ENCODE peak calls at places on chromosomes 13 and 19, in six cellular contexts. One of them, this sample, is unnamed.

GRCh38 chr13:111587249-111587648 is 266.8 kb downstream of the TEX29 start:
- DNase-seq in CD14-positive monocyte: no peak
- DNase-seq in spleen: no peak
- DNase-seq in K562: no peak
- DNase-seq in GM10248: no peak
- DNase-seq in bronchial epithelial cell: no peak
- DNase-seq in this sample: no peak

GRCh38 chr19:35673121-35673804 is 6.9 kb downstream of the UPK1A start:
- DNase-seq in K562: peak
- DNase-seq in CD14-positive monocyte: no peak
- DNase-seq in GM10248: peak
- DNase-seq in bronchial epithelial cell: peak
- DNase-seq in spleen: peak
- DNase-seq in this sample: peak

GRCh38 chr13:110471833-110472162 is 89.7 kb downstream of the RAB20 start:
- DNase-seq in K562: peak
- DNase-seq in CD14-positive monocyte: peak
- DNase-seq in spleen: peak
- DNase-seq in bronchial epithelial cell: no peak
- DNase-seq in GM10248: peak
- DNase-seq in this sample: no peak

GRCh38 chr19:42380155-42380554 is 9.9 kb downstream of the CNFN start:
- DNase-seq in bronchial epithelial cell: no peak
- DNase-seq in K562: no peak
- DNase-seq in GM10248: no peak
- DNase-seq in CD14-positive monocyte: no peak
- DNase-seq in spleen: no peak
- DNase-seq in this sample: no peak

GRCh38 chr13:27797228-27797624 is 4.9 kb downstream of the GSX1 start:
- DNase-seq in GM10248: no peak
- DNase-seq in spleen: no peak
- DNase-seq in bronchial epithelial cell: peak
- DNase-seq in K562: peak
- DNase-seq in CD14-positive monocyte: no peak
- DNase-seq in this sample: peak

GRCh38 chr13:33676700-33677048 is 141.3 kb upstream of the RFC3 start:
- DNase-seq in CD14-positive monocyte: no peak
- DNase-seq in bronchial epithelial cell: peak
- DNase-seq in K562: no peak
- DNase-seq in GM10248: no peak
- DNase-seq in spleen: no peak
- DNase-seq in this sample: peak

GRCh38 chr13:44355643-44356042 is 18.0 kb upstream of the SERP2 start:
- DNase-seq in bronchial epithelial cell: no peak
- DNase-seq in GM10248: no peak
- DNase-seq in spleen: no peak
- DNase-seq in CD14-positive monocyte: no peak
- DNase-seq in K562: no peak
- DNase-seq in this sample: no peak

GRCh38 chr13:20193924-20194631 is 1.3 kb upstream of the GJB2 start:
- DNase-seq in GM10248: no peak
- DNase-seq in bronchial epithelial cell: peak
- DNase-seq in spleen: no peak
- DNase-seq in CD14-positive monocyte: no peak
- DNase-seq in K562: no peak
- DNase-seq in this sample: no peak

GRCh38 chr19:51702754-51703654 is 9.9 kb downstream of the SPACA6 start:
- DNase-seq in spleen: peak
- DNase-seq in bronchial epithelial cell: peak
- DNase-seq in K562: peak
- DNase-seq in CD14-positive monocyte: no peak
- DNase-seq in GM10248: peak
- DNase-seq in this sample: no peak

GRCh38 chr19:55502197-55502952 is 14.1 kb downstream of the SSC5D start:
- DNase-seq in K562: no peak
- DNase-seq in bronchial epithelial cell: no peak
- DNase-seq in CD14-positive monocyte: no peak
- DNase-seq in GM10248: no peak
- DNase-seq in spleen: no peak
- DNase-seq in this sample: no peak

GRCh38 chr19:20472854-20473253 is 92.7 kb downstream of the ZNF737 start:
- DNase-seq in bronchial epithelial cell: no peak
- DNase-seq in GM10248: no peak
- DNase-seq in K562: peak
- DNase-seq in spleen: no peak
- DNase-seq in CD14-positive monocyte: no peak
- DNase-seq in this sample: no peak

GRCh38 chr13:76937416-76937815 is 10.9 kb upstream of the ACOD1 start:
- DNase-seq in spleen: no peak
- DNase-seq in CD14-positive monocyte: peak
- DNase-seq in GM10248: no peak
- DNase-seq in K562: no peak
- DNase-seq in bronchial epithelial cell: peak
- DNase-seq in this sample: peak

GRCh38 chr19:18508585-18508984 is 13.3 kb downstream of the ELL start:
- DNase-seq in spleen: no peak
- DNase-seq in K562: no peak
- DNase-seq in CD14-positive monocyte: no peak
- DNase-seq in GM10248: no peak
- DNase-seq in bronchial epithelial cell: no peak
- DNase-seq in this sample: no peak
- TF ChIP-seq CTCF in spleen: no peak
- TF ChIP-seq CTCF in K562: no peak
- TF ChIP-seq CTCF in CD14-positive monocyte: no peak
- TF ChIP-seq CTCF in GM10248: no peak
- TF ChIP-seq CTCF in bronchial epithelial cell: no peak
- TF ChIP-seq CTCF in this sample: no peak

DNA sequence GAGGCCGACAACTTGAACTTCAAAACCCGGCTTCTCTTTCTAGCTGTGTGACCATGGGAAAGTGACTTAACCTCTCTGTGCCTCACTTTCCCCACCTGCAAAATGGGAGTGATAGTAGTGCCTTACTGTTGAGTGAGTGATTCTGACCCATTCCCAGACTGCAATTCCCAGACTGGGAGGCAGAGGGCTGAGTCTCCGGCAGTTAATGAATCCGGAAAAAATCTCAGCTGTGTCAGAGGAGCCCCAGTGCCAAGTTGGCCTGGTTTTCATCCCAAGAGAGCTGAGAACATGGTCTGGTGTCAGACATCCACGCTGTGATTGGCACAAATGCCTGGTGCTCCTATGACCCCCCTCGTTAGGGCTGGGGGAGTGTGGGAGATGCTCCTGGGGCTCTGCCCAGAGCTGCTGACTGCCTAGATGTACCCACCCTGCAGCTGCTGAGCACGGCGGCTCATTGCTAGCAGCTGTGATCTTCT is 50.0 kb downstream of the PIN1 start:
- DNase-seq in spleen: no peak
- DNase-seq in bronchial epithelial cell: no peak
- DNase-seq in K562: no peak
- DNase-seq in CD14-positive monocyte: no peak
- DNase-seq in GM10248: no peak
- DNase-seq in this sample: no peak
- TF ChIP-seq CTCF in spleen: no peak
- TF ChIP-seq CTCF in bronchial epithelial cell: no peak
- TF ChIP-seq CTCF in K562: no peak
- TF ChIP-seq CTCF in CD14-positive monocyte: no peak
- TF ChIP-seq CTCF in GM10248: no peak
- TF ChIP-seq CTCF in this sample: no peak

GRCh38 chr13:31409678-31410356 is 210.0 kb downstream of the B3GLCT start:
- DNase-seq in CD14-positive monocyte: no peak
- DNase-seq in GM10248: no peak
- DNase-seq in bronchial epithelial cell: peak
- DNase-seq in spleen: no peak
- DNase-seq in K562: no peak
- DNase-seq in this sample: no peak
- TF ChIP-seq CTCF in CD14-positive monocyte: no peak
- TF ChIP-seq CTCF in GM10248: no peak
- TF ChIP-seq CTCF in bronchial epithelial cell: peak
- TF ChIP-seq CTCF in spleen: no peak
- TF ChIP-seq CTCF in K562: no peak
- TF ChIP-seq CTCF in this sample: no peak

DNA sequence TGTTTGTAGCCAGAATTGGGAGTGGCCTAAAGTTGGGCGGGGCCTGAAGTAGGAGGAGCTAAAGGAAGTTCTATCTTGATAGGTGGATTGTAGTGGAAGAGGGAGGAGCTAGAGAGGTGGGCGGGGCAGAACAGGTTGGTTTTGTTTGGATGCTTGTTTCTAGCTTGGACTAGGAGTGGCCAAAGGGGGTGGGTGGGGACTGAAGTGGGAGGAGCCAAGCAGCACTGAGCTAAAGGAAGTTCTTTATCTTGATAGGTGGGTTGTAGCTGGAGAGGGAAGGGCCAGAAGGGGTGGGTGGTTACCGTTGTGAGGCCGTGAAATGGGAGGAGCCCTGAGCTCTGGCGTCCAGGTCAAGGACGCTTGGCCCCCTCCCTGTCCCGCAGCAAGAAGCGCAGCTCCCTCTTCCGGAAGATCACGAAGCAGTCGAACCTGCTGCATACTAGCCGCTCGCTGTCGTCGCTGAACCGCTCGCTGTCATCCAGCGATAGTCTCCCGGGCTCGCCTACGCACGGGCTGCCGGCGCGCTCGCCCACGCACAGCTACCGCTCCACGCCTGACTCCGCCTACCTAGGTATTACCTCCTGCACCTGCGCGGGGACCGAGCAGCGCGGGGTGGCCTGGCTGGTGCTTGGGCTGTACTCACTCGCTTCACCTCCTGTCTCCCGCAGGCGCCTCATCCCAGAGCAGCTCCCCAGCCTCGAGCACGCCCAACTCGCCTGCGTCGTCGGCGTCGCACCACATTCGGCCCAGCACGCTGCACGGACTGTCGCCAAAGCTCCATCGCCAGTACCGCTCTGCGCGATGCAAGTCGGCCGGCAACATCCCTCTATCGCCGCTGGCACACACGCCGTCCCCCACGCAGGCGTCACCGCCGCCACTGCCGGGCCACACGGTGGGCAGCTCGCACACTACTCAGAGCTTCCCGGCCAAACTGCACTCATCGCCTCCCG is 8.0 kb downstream of the DNASE2 start:
- DNase-seq in K562: peak
- DNase-seq in spleen: no peak
- DNase-seq in GM10248: peak
- DNase-seq in bronchial epithelial cell: peak
- DNase-seq in CD14-positive monocyte: peak
- DNase-seq in this sample: peak
- TF ChIP-seq CTCF in K562: no peak
- TF ChIP-seq CTCF in spleen: no peak
- TF ChIP-seq CTCF in GM10248: no peak
- TF ChIP-seq CTCF in bronchial epithelial cell: no peak
- TF ChIP-seq CTCF in CD14-positive monocyte: no peak
- TF ChIP-seq CTCF in this sample: no peak

DNA sequence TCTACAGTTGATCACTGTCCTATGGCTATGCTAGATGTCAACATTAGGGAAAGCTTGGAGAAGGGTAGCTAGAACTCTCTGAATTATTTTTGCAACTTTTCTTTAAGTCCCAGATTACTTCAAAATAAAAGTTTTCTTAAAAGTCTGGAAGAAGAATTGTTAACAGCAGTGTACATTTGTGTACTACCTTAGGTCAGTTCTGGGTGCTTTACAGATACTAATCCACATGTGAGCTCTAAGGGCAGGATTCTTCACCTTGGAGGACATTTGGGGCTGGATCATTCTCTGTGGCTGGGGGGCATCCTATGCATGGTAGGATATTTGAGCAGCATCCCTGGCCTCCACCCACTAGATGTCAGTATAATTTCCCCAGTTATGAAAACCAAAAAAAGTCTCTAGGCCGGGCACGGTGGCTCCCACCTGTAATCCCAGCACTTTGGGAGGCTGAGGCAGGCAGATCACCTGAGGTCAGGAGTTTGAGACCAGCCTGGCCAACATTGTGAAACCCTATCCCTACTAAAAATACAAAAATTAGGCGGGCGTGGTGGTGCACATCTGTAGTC is 2.8 kb downstream of the BRME1 start:
- DNase-seq in CD14-positive monocyte: no peak
- DNase-seq in bronchial epithelial cell: no peak
- DNase-seq in K562: peak
- DNase-seq in GM10248: no peak
- DNase-seq in spleen: no peak
- DNase-seq in this sample: peak
- TF ChIP-seq CTCF in CD14-positive monocyte: peak
- TF ChIP-seq CTCF in bronchial epithelial cell: peak
- TF ChIP-seq CTCF in K562: peak
- TF ChIP-seq CTCF in GM10248: peak
- TF ChIP-seq CTCF in spleen: peak
- TF ChIP-seq CTCF in this sample: no peak

DNA sequence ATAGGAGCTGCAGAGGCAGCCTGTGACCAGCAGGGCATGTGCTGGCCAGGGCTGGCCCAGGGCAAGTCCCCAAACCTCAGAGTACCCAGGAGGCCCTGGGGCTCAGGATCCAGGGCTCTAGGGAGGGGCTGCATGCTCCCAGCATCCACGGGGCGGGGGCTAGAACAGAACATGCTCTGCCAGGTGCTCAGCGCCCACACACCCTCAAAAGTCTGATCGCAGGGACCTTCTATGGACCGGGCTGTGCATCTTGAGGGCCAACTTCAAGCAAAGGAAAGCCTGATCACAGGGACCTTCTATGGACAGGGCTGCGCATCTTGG is 33.5 kb downstream of the ELL start:
- DNase-seq in spleen: peak
- DNase-seq in GM10248: no peak
- DNase-seq in K562: no peak
- DNase-seq in bronchial epithelial cell: no peak
- DNase-seq in CD14-positive monocyte: no peak
- DNase-seq in this sample: peak
- TF ChIP-seq CTCF in spleen: peak
- TF ChIP-seq CTCF in GM10248: no peak
- TF ChIP-seq CTCF in K562: no peak
- TF ChIP-seq CTCF in bronchial epithelial cell: peak
- TF ChIP-seq CTCF in CD14-positive monocyte: peak
- TF ChIP-seq CTCF in this sample: no peak

DNA sequence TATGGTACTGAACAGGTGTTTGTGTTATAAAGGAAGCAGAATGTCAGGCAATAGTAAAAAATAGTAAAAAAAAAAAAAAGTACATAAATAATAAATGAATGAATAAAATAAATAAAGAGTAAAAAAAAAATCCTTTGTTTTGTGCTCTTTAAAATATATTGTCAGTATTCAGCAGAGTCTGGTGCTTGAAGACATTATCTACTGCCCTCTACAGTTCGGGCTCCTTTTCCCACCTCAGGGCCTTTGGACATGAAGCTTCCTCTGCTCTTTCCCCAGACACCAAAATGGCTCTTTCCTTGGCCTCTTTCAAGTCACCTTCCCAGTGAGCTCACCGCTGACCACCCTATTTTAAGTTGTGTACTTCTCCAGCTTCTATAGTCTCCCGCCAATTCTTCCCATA is 137.5 kb downstream of the TNFRSF19 start:
- DNase-seq in K562: peak
- DNase-seq in GM10248: no peak
- DNase-seq in spleen: no peak
- DNase-seq in bronchial epithelial cell: peak
- DNase-seq in CD14-positive monocyte: no peak
- DNase-seq in this sample: peak
- TF ChIP-seq CTCF in K562: no peak
- TF ChIP-seq CTCF in GM10248: peak
- TF ChIP-seq CTCF in spleen: no peak
- TF ChIP-seq CTCF in bronchial epithelial cell: peak
- TF ChIP-seq CTCF in CD14-positive monocyte: no peak
- TF ChIP-seq CTCF in this sample: no peak

This sample was measured in Calu3.